ENCODE peak calls at places on chromosomes 12 and 14, in six cellular contexts. I is anterior cingulate cortex; U is stimulated activated naive B cell treated with anti-CD40 and anti-IgM and Interleukin-4, amounts not matched to agents 10 μg/mL and 1 μg/mL and 100 μg/mL, for 72 hours; W is stimulated activated CD4-positive, alpha-beta T cell treated with anti-CD3 and anti-CD28 coated beads, TNF-alpha, amount 100 ng/mL, for 4 hours; N is A549; V is AG09309. M is an unnamed sample.

GRCh38 chr14:35877276-35877675 is 51.1 kb downstream of the BRMS1L start:
- DNase-seq in W (no peak), V (no peak), N (peak), I (no peak), U (no peak), M (no peak)

GRCh38 chr12:116463366-116463765 is 95.8 kb upstream of the MAP1LC3B2 start:
- DNase-seq in V (no peak), I (no peak), N (no peak), W (no peak), U (no peak), M (no peak)

GRCh38 chr12:7130791-7131501 is 775 bp downstream of the CLSTN3 start:
- DNase-seq in U (peak), I (peak), N (no peak), V (no peak), W (no peak), M (peak)

GRCh38 chr14:53963491-53964227 is 7.0 kb upstream of the BMP4 start:
- DNase-seq in V (no peak), U (no peak), W (no peak), N (no peak), I (no peak), M (no peak)

GRCh38 chr12:11707535-11707934 is 58.1 kb downstream of the ETV6 start:
- DNase-seq in U (no peak), I (no peak), W (no peak), N (no peak), V (no peak), M (no peak)

GRCh38 chr14:97177635-97178034 is 380.5 kb downstream of the VRK1 start:
- DNase-seq in W (no peak), I (no peak), N (no peak), V (no peak), U (peak), M (no peak)

GRCh38 chr12:129887047-129887568 is 16.7 kb downstream of the TMEM132D start:
- DNase-seq in N (no peak), I (no peak), U (no peak), W (no peak), V (no peak), M (no peak)

GRCh38 chr14:50321009-50321660 is 9.0 kb downstream of the DMAC2L start:
- DNase-seq in U (peak), V (peak), W (peak), N (peak), I (peak), M (peak)

GRCh38 chr12:75628916-75629315 is 117.5 kb upstream of the KRR1 start:
- DNase-seq in W (no peak), I (no peak), N (no peak), V (no peak), U (no peak), M (no peak)

GRCh38 chr14:24080888-24081738 is 9.8 kb downstream of the CPNE6 start:
- DNase-seq in N (peak), V (no peak), U (peak), W (peak), I (peak), M (peak)

GRCh38 chr14:103068351-103069073 is 11.2 kb upstream of the CDC42BPB start:
- DNase-seq in I (no peak), U (no peak), N (no peak), W (no peak), V (no peak), M (no peak)

GRCh38 chr12:22459872-22460490 is 84.4 kb downstream of the C2CD5 start:
- DNase-seq in W (no peak), U (no peak), V (peak), N (peak), I (no peak), M (no peak)

GRCh38 chr14:104536942-104537612 is 42.5 kb upstream of the C14orf180 start:
- DNase-seq in N (peak), W (no peak), I (no peak), U (no peak), V (no peak), M (no peak)

GRCh38 chr12:52254180-52254964 is 20.1 kb upstream of the KRT86 start:
- DNase-seq in N (peak), I (no peak), W (no peak), V (no peak), U (no peak), M (no peak)

GRCh38 chr12:55955800-55956508 is 9.9 kb downstream of the PMEL start:
- DNase-seq in N (peak), U (no peak), I (no peak), W (peak), V (no peak), M (no peak)

GRCh38 chr12:104840262-104840661 is 117.8 kb downstream of the SLC41A2 start:
- DNase-seq in I (no peak), W (no peak), V (no peak), N (no peak), U (no peak), M (no peak)

GRCh38 chr14:68403191-68403781 is 389.6 kb downstream of the ZFP36L1 start:
- DNase-seq in W (no peak), N (no peak), U (no peak), V (no peak), I (no peak), M (no peak)

GRCh38 chr14:31894351-31894750 is 182.8 kb upstream of the ARHGAP5 start:
- DNase-seq in U (no peak), N (no peak), I (no peak), V (no peak), W (no peak), M (no peak)

GRCh38 chr12:12683725-12684124 is 12.3 kb downstream of the GPR19 start:
- DNase-seq in I (peak), W (no peak), U (no peak), V (no peak), N (no peak), M (no peak)

GRCh38 chr12:108728820-108729611 is 2.3 kb downstream of the CORO1C start:
- DNase-seq in W (no peak), U (no peak), I (no peak), V (no peak), N (no peak), M (no peak)

GRCh38 chr12:3164454-3165310 is 87.5 kb downstream of the TSPAN9 start:
- DNase-seq in N (no peak), V (no peak), U (no peak), W (no peak), I (no peak), M (no peak)

GRCh38 chr12:119630223-119630781 is 36.7 kb downstream of the TMEM233 start:
- DNase-seq in W (no peak), N (no peak), I (no peak), V (no peak), U (no peak), M (no peak)

GRCh38 chr12:112606611-112607366 is 184.8 kb upstream of the RPH3A start:
- DNase-seq in V (no peak), N (no peak), I (no peak), U (no peak), W (no peak), M (no peak)

GRCh38 chr12:67593041-67593870 is 55.3 kb upstream of the DYRK2 start:
- DNase-seq in U (no peak), V (no peak), N (peak), I (no peak), W (no peak), M (no peak)

GRCh38 chr14:77037886-77038511 is 9.5 kb upstream of the IRF2BPL start:
- DNase-seq in I (no peak), N (no peak), U (no peak), V (no peak), W (peak), M (no peak)

GRCh38 chr14:32330356-32331226 is 1.5 kb downstream of the AKAP6 start:
- DNase-seq in V (no peak), W (no peak), U (no peak), I (no peak), N (no peak), M (no peak)

GRCh38 chr14:35758523-35759129 is 50.5 kb downstream of the RALGAPA1 start:
- DNase-seq in U (no peak), N (no peak), W (no peak), V (no peak), I (no peak), M (no peak)

GRCh38 chr12:79983969-79984629 is 49.2 kb upstream of the PPP1R12A start:
- DNase-seq in W (no peak), I (no peak), V (peak), N (peak), U (no peak), M (no peak)

GRCh38 chr12:111773801-111774551 is 7.2 kb downstream of the ALDH2 start:
- DNase-seq in N (no peak), U (peak), I (peak), V (peak), W (no peak), M (peak)

GRCh38 chr14:71610149-71610548 is 322.1 kb upstream of the RGS6 start:
- DNase-seq in W (no peak), I (no peak), V (no peak), N (no peak), U (no peak), M (no peak)

GRCh38 chr12:46370792-46371717 is 1.5 kb downstream of the SLC38A2 start:
- DNase-seq in N (peak), V (no peak), I (peak), U (peak), W (peak), M (peak)

GRCh38 chr14:103110681-103111296 is 12.5 kb upstream of the TNFAIP2 start:
- DNase-seq in I (no peak), V (no peak), W (no peak), N (no peak), U (no peak), M (no peak)